ENCODE peak calls at places on chromosomes 7 and 10, in four cellular contexts. C is KBM-7; W is NCI-H446; U is stimulated activated CD8-positive, alpha-beta memory T cell treated with anti-CD3 and anti-CD28 coated beads, Interleukin-12 subunit alpha, Interleukin-12 subunit beta, amount 100 ng/mL, for 4 hours. S is an unnamed sample.

GRCh38 chr7:15123901-15124300 is 221.3 kb upstream of the DGKB start:
- DNase-seq in C (no peak), W (no peak), U (no peak), S (no peak)

GRCh38 chr10:96509017-96509641 is 4.6 kb downstream of the TLL2 start:
- DNase-seq in C (no peak), W (no peak), U (no peak), S (no peak)

GRCh38 chr7:121081327-121081936 is 92.9 kb downstream of the CPED1 start:
- DNase-seq in U (no peak), C (peak; percentile 86), W (peak; percentile 62), S (peak; percentile 39)

GRCh38 chr7:48424731-48425130 is 253.5 kb downstream of the ABCA13 start:
- DNase-seq in W (peak; percentile 57), U (no peak), C (peak; percentile 0), S (no peak)

GRCh38 chr10:15345450-15345849 is 25.6 kb downstream of the FAM171A1 start:
- DNase-seq in C (no peak), W (no peak), U (no peak), S (no peak)

GRCh38 chr7:118243695-118244094 is 19.2 kb downstream of the ANKRD7 start:
- DNase-seq in U (no peak), W (no peak), C (no peak), S (no peak)

GRCh38 chr10:124520553-124521428 is 59.2 kb downstream of the LHPP start:
- DNase-seq in U (no peak), C (no peak), W (no peak), S (no peak)

GRCh38 chr10:82643076-82643475 is 768.1 kb downstream of the NRG3 start:
- DNase-seq in W (no peak), C (no peak), U (no peak), S (no peak)

GRCh38 chr7:98514211-98515150 is 102.6 kb upstream of the NPTX2 start:
- DNase-seq in U (no peak), C (no peak), W (no peak), S (no peak)

GRCh38 chr7:123289200-123289599 is 89.4 kb upstream of the SLC13A1 start:
- DNase-seq in C (no peak), U (no peak), W (no peak), S (no peak)

GRCh38 chr10:56449770-56450169 is 88.7 kb upstream of the ZWINT start:
- DNase-seq in W (no peak), C (peak; percentile 11), U (no peak), S (no peak)

GRCh38 chr10:122091722-122092121 is 102.8 kb downstream of the TACC2 start:
- DNase-seq in W (no peak), U (no peak), C (no peak), S (no peak)

GRCh38 chr7:151987748-151988529 is 31.7 kb downstream of the GALNTL5 start:
- DNase-seq in U (no peak), W (peak; percentile 3), C (no peak), S (no peak)

GRCh38 chr10:14653271-14654161 is 121.2 kb downstream of the FAM107B start:
- DNase-seq in U (no peak), W (no peak), C (no peak), S (no peak)

GRCh38 chr10:82691211-82691610 is 816.2 kb downstream of the NRG3 start:
- DNase-seq in C (no peak), W (peak; percentile 85), U (no peak), S (no peak)

GRCh38 chr10:4132216-4132556 is 347.2 kb upstream of the KLF6 start:
- DNase-seq in C (no peak), U (no peak), W (no peak), S (no peak)

GRCh38 chr10:69650589-69651261 is 20.7 kb downstream of the FAM241B start:
- DNase-seq in U (no peak), W (no peak), C (peak; percentile 12), S (no peak)

GRCh38 chr10:132306951-132307751 is 599 bp downstream of the STK32C start:
- DNase-seq in W (no peak), U (peak; percentile 24), C (peak; percentile 46), S (no peak)

GRCh38 chr7:79340212-79340611 is 113.3 kb downstream of the MAGI2 start:
- DNase-seq in U (no peak), W (no peak), C (no peak), S (no peak)

GRCh38 chr7:31957090-31957720 is 113.0 kb downstream of the PDE1C start:
- DNase-seq in W (no peak), C (no peak), U (no peak), S (no peak)

GRCh38 chr7:27201231-27202017 is 1.5 kb upstream of the HOXA13 start:
- DNase-seq in U (no peak), W (no peak), C (peak; percentile 85), S (no peak)

GRCh38 chr10:93471110-93471651 is 11.0 kb downstream of the MYOF start:
- DNase-seq in U (no peak), W (no peak), C (peak; percentile 32), S (no peak)

GRCh38 chr7:111806232-111806631 is 243.9 kb upstream of the IMMP2L start:
- DNase-seq in U (no peak), W (no peak), C (no peak), S (no peak)

GRCh38 chr10:649798-650690 is 39.4 kb downstream of the DIP2C start:
- DNase-seq in C (no peak), U (no peak), W (no peak), S (no peak)

GRCh38 chr10:110918633-110919348 is at the start of gene BBIP1:
- DNase-seq in W (peak; percentile 97), U (peak; percentile 95), C (peak; percentile 100), S (peak; percentile 98)

GRCh38 chr7:37230221-37230620 is 218.4 kb downstream of the ELMO1 start:
- DNase-seq in W (no peak), C (no peak), U (no peak), S (no peak)